ENCODE peak calls at places on chromosomes 4 and X, in five cellular contexts. One of them, this sample, is unnamed.

GRCh38 chr4:107666134-107666533 is 53.9 kb downstream of the PAPSS1 start:
- DNase-seq in GM13976: no peak
- DNase-seq in glutamatergic neuron: no peak
- DNase-seq in cardiac muscle cell: no peak
- DNase-seq in upper lobe of right lung: no peak
- DNase-seq in this sample: no peak

GRCh38 chr4:169398294-169398693 is 127.5 kb upstream of the SH3RF1 start:
- DNase-seq in GM13976: no peak
- DNase-seq in glutamatergic neuron: no peak
- DNase-seq in cardiac muscle cell: no peak
- DNase-seq in upper lobe of right lung: no peak
- DNase-seq in this sample: no peak

GRCh38 chr4:30537462-30537861 is 182.7 kb upstream of the PCDH7 start:
- DNase-seq in GM13976: no peak
- DNase-seq in glutamatergic neuron: no peak
- DNase-seq in cardiac muscle cell: no peak
- DNase-seq in upper lobe of right lung: no peak
- DNase-seq in this sample: no peak

GRCh38 chrX:107672955-107673378 is 44.7 kb downstream of the PRPS1 start:
- DNase-seq in GM13976: peak
- DNase-seq in glutamatergic neuron: peak
- DNase-seq in cardiac muscle cell: peak
- DNase-seq in upper lobe of right lung: peak
- DNase-seq in this sample: peak

GRCh38 chr4:112109455-112110425 is 35.5 kb upstream of the FAM241A start:
- DNase-seq in GM13976: no peak
- DNase-seq in glutamatergic neuron: no peak
- DNase-seq in cardiac muscle cell: no peak
- DNase-seq in upper lobe of right lung: no peak
- DNase-seq in this sample: no peak

GRCh38 chrX:12327836-12328235 is 189.6 kb downstream of the FRMPD4 start:
- DNase-seq in GM13976: no peak
- DNase-seq in glutamatergic neuron: no peak
- DNase-seq in cardiac muscle cell: no peak
- DNase-seq in upper lobe of right lung: no peak
- DNase-seq in this sample: no peak

GRCh38 chr4:152172146-152172545 is 363.7 kb downstream of the FBXW7 start:
- DNase-seq in GM13976: no peak
- DNase-seq in glutamatergic neuron: no peak
- DNase-seq in cardiac muscle cell: no peak
- DNase-seq in upper lobe of right lung: no peak
- DNase-seq in this sample: no peak

GRCh38 chr4:184824081-184824775 is 1.5 kb downstream of the ACSL1 start:
- DNase-seq in GM13976: peak
- DNase-seq in glutamatergic neuron: no peak
- DNase-seq in cardiac muscle cell: no peak
- DNase-seq in upper lobe of right lung: no peak
- DNase-seq in this sample: no peak

GRCh38 chrX:123803331-123803983 is 56.4 kb upstream of the XIAP start:
- DNase-seq in GM13976: peak
- DNase-seq in glutamatergic neuron: no peak
- DNase-seq in cardiac muscle cell: peak
- DNase-seq in upper lobe of right lung: no peak
- DNase-seq in this sample: peak

GRCh38 chr4:11623726-11624037 is 195.0 kb upstream of the HS3ST1 start:
- DNase-seq in GM13976: no peak
- DNase-seq in glutamatergic neuron: no peak
- DNase-seq in cardiac muscle cell: peak
- DNase-seq in upper lobe of right lung: no peak
- DNase-seq in this sample: peak
- TF ChIP-seq CTCF in GM13976: peak
- TF ChIP-seq CTCF in glutamatergic neuron: no peak
- TF ChIP-seq CTCF in cardiac muscle cell: peak
- TF ChIP-seq CTCF in upper lobe of right lung: peak
- TF ChIP-seq CTCF in this sample: no peak

DNA sequence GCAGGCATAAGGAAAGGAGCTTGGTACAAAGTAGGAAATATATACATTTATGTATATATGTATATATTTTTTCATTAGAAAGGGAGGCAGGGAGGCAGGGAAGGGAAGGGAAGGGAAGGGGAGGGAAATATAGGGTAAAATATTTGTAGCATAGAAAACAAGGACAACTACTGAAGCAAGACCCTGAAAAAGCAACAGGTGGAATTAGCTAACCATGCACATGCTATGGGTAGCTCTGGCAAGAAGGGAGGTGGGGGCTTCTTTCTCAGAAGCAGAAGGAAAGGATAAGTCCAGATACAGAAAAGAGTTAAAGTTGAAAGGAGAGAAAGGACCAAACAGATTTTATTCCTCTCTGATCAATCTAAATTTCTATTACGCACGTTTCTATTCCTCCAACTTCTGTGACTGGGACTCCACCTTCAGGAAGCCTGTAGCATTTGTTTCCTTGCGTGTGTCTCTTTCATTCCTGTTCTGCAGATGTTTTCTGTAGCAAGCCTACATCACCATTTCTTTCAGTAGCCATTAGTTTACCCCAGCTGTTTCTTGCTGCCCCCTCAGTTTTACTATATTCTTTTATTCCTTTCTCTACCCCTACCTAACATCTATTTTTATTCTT is 82.9 kb downstream of the OR13H1 start:
- DNase-seq in GM13976: no peak
- DNase-seq in glutamatergic neuron: no peak
- DNase-seq in cardiac muscle cell: peak
- DNase-seq in upper lobe of right lung: no peak
- DNase-seq in this sample: no peak
- TF ChIP-seq CTCF in GM13976: no peak
- TF ChIP-seq CTCF in glutamatergic neuron: no peak
- TF ChIP-seq CTCF in cardiac muscle cell: peak
- TF ChIP-seq CTCF in upper lobe of right lung: no peak
- TF ChIP-seq CTCF in this sample: no peak

GRCh38 chrX:53280316-53280702 is 1.1 kb downstream of the IQSEC2 start:
- DNase-seq in GM13976: no peak
- DNase-seq in glutamatergic neuron: no peak
- DNase-seq in cardiac muscle cell: no peak
- DNase-seq in upper lobe of right lung: no peak
- DNase-seq in this sample: no peak

GRCh38 chrX:53282313-53282712 is 929 bp upstream of the IQSEC2 start:
- DNase-seq in GM13976: no peak
- DNase-seq in glutamatergic neuron: no peak
- DNase-seq in cardiac muscle cell: no peak
- DNase-seq in upper lobe of right lung: no peak
- DNase-seq in this sample: no peak

GRCh38 chrX:53280703-53281320 is 572 bp downstream of the IQSEC2 start:
- DNase-seq in GM13976: no peak
- DNase-seq in glutamatergic neuron: no peak
- DNase-seq in cardiac muscle cell: no peak
- DNase-seq in upper lobe of right lung: no peak
- DNase-seq in this sample: no peak

GRCh38 chrX:53281321-53281822 is at the start of gene IQSEC2:
- DNase-seq in GM13976: no peak
- DNase-seq in glutamatergic neuron: no peak
- DNase-seq in cardiac muscle cell: peak
- DNase-seq in upper lobe of right lung: peak
- DNase-seq in this sample: peak

DNA sequence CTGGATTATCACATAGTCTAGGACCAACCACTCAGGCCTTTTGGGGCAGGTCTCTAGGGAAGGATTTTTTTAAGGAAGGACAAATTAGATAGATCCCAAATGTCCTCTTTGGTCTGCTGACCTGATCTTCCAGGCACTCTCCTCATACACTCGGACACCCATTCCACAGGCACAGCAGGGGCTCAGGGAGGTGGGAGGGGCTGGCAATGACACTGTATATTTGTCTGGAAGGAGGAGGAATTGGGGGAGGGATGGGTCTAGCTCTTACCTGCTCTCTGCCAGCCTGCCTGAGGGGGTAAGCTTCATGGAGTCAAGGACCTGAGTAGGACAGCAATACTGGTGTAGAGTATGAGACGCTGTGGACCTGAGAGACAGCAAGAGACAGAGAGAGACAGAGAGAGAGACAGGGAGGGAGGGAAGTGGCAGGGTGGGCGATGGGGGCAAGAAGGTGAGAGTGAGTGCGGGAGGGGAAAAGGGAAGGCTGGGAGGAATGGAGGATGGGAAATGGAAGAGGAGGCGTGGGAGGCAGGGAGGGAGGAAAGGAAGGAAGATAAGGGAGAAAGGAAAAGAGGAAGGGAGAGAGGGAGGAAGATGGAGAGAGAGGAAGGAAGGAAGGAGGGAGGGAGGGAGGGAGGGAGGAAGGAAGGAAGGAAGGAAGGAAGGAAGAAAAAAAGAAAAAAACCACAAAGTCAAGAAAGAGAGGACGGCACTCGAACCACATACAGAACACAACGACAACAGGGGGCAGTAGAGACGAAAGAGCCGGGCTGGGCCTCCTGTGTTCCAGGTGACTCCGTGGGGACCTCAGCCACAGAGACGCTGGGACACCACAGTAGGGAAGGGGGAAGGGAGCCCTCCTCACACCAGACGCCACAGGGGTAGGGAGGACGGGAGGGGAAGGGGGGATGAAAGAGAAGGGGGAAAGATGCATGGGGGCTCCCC is 1.8 kb downstream of the IQSEC2 start:
- DNase-seq in GM13976: no peak
- DNase-seq in glutamatergic neuron: no peak
- DNase-seq in cardiac muscle cell: no peak
- DNase-seq in upper lobe of right lung: no peak
- DNase-seq in this sample: peak
- TF ChIP-seq CTCF in GM13976: no peak
- TF ChIP-seq CTCF in glutamatergic neuron: no peak
- TF ChIP-seq CTCF in cardiac muscle cell: no peak
- TF ChIP-seq CTCF in upper lobe of right lung: no peak
- TF ChIP-seq CTCF in this sample: no peak

GRCh38 chrX:53093748-53094583 is at the start of gene KANTR:
- DNase-seq in GM13976: peak
- DNase-seq in glutamatergic neuron: peak
- DNase-seq in cardiac muscle cell: peak
- DNase-seq in upper lobe of right lung: peak
- DNase-seq in this sample: peak
- TF ChIP-seq CTCF in GM13976: no peak
- TF ChIP-seq CTCF in glutamatergic neuron: no peak
- TF ChIP-seq CTCF in cardiac muscle cell: no peak
- TF ChIP-seq CTCF in upper lobe of right lung: no peak
- TF ChIP-seq CTCF in this sample: no peak